ENCODE peak calls at places on chromosomes 2 and 18, in eight cellular contexts. K is fibroblast of lung, V is GM23338, Y is mammary epithelial cell, N is HCT116, F is neural progenitor cell, W is H9, C is mesendoderm. R is an unnamed sample. For H3K79me2, the result is how much of the 10 kb centered on the place peaks cover.

GRCh38 chr2:39033980-39034379 is 86.9 kb downstream of the SOS1 start:
- DNase-seq in K (peak), V (no peak), Y (peak), N (no peak), F (no peak), W (no peak), C (no peak), R (peak)

GRCh38 chr18:67354091-67354490 is 162.4 kb downstream of the DSEL start:
- DNase-seq in K (no peak), V (peak), Y (no peak), N (no peak), F (no peak), W (no peak), C (no peak), R (no peak)

GRCh38 chr2:15365411-15365810 is 195.7 kb downstream of the NBAS start:
- DNase-seq in K (no peak), V (no peak), Y (no peak), N (no peak), F (no peak), W (no peak), C (no peak), R (no peak)

GRCh38 chr18:48360376-48361021 is 48.7 kb downstream of the ZBTB7C start:
- DNase-seq in K (no peak), V (no peak), Y (no peak), N (no peak), F (no peak), W (no peak), C (no peak), R (no peak)

GRCh38 chr2:202056611-202057010 is 16.4 kb upstream of the KIAA2012 start:
- DNase-seq in K (no peak), V (no peak), Y (no peak), N (no peak), F (no peak), W (no peak), C (no peak), R (peak)

GRCh38 chr2:82391386-82391785 is 2067.7 kb downstream of the SUCLG1 start:
- DNase-seq in K (no peak), V (no peak), Y (no peak), N (no peak), F (no peak), W (no peak), C (no peak), R (no peak)

GRCh38 chr18:12359515-12359927 is 17.5 kb downstream of the AFG3L2 start:
- DNase-seq in K (peak), V (no peak), Y (peak), N (no peak), F (no peak), W (no peak), C (no peak), R (no peak)

GRCh38 chr2:198173242-198173641 is 368.8 kb downstream of the PLCL1 start:
- DNase-seq in K (no peak), V (peak), Y (no peak), N (no peak), F (no peak), W (no peak), C (no peak), R (no peak)

GRCh38 chr2:85398426-85399182 is 11.6 kb downstream of the CAPG start:
- DNase-seq in K (no peak), V (no peak), Y (no peak), N (no peak), F (no peak), W (no peak), C (no peak), R (no peak)

GRCh38 chr2:191064590-191064989 is 50.6 kb upstream of the STAT1 start:
- DNase-seq in K (no peak), V (no peak), Y (no peak), N (no peak), F (no peak), W (no peak), C (no peak), R (no peak)

GRCh38 chr18:58887613-58887963 is 22.9 kb downstream of the ZNF532 start:
- DNase-seq in K (peak), V (no peak), Y (peak), N (no peak), F (no peak), W (no peak), C (no peak), R (peak)

GRCh38 chr2:73870084-73870483 is 22.7 kb upstream of the ACTG2 start:
- DNase-seq in K (peak), V (no peak), Y (peak), N (no peak), F (no peak), W (no peak), C (no peak), R (no peak)

GRCh38 chr2:44889118-44889517 is 52.4 kb upstream of the SIX3 start:
- DNase-seq in K (no peak), V (no peak), Y (no peak), N (no peak), F (no peak), W (no peak), C (no peak), R (no peak)

GRCh38 chr2:233297076-233297475 is 10.5 kb upstream of the SAG start:
- DNase-seq in K (no peak), V (no peak), Y (no peak), N (no peak), F (no peak), W (no peak), C (no peak), R (no peak)
- H3K79me2 ChIP-seq in K (under half), V (under half), Y (under half), N (under half), F (under half), W (under half), C (under half), R (under half)

DNA sequence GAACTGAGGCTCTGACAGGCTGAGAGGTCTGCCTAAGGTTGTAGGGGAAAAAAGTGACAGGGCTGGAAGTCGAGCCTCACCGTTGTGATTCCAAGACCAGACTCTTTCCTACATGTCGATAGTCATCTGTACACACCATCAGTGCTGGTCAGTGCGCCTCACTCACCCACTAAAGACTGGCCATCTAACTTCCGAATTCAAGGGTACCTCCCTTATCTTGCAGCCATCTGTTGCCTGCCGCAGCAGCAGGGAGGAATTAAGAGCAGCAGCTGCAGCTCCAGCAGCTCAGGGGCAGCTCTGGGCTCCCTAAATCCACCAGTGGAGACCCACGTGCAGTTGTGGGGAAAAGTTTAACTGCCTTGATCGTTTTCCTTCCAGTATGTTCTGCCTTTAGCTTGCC is 32.6 kb upstream of the GPR39 start:
- DNase-seq in K (no peak), V (no peak), Y (no peak), N (no peak), F (peak), W (no peak), C (no peak), R (no peak)
- H3K4me2 ChIP-seq in K (no peak), V (no peak), Y (no peak), N (no peak), F (no peak), W (no peak), C (no peak), R (no peak)

GRCh38 chr2:234979204-234980167 is 27.7 kb downstream of the SH3BP4 start:
- DNase-seq in K (no peak), V (no peak), Y (no peak), N (no peak), F (no peak), W (no peak), C (peak), R (peak)

GRCh38 chr2:234978466-234979203 is 26.8 kb downstream of the SH3BP4 start:
- DNase-seq in K (peak), V (no peak), Y (peak), N (no peak), F (no peak), W (no peak), C (no peak), R (peak)

GRCh38 chr2:234982096-234982834 is 30.4 kb downstream of the SH3BP4 start:
- DNase-seq in K (no peak), V (no peak), Y (no peak), N (no peak), F (no peak), W (no peak), C (no peak), R (no peak)

GRCh38 chr2:234981197-234982095 is 29.6 kb downstream of the SH3BP4 start:
- DNase-seq in K (peak), V (peak), Y (peak), N (peak), F (peak), W (peak), C (peak), R (peak)

DNA sequence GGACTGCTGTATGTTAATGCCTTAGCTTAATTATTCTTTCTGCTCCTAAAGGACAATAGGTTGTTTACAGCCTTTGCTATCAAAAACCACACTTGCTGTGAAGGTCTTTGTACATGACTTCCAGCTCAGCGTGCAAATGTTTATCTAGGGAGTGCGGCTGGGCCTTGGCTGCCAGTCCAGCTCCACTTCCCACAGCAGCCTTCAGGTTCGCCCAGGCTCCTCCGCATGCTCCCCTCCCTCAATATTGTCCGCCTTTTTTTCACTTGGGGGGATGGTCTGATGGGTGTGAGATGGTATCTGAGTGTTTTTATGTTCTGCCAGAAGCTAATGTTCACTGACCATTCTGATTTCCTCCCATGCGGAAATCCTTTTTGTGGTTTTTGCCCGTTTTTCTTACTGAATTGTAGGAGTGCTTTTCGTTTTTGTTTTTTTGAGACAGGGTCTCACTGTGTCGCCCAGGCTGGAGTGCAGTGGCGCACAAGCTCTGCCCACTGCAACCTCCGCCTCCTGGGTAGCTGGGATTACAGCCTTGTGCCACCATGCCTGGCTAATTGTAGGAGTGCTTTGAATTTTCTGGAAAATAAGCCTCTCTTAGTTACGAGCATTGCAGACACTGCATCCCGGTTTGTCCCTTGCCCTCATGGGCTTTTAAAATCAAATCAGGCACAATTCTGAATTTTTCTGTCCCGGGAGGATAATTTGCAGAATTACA is 28.8 kb downstream of the SH3BP4 start:
- DNase-seq in K (peak), V (no peak), Y (no peak), N (no peak), F (no peak), W (no peak), C (no peak), R (peak)
- H3K79me2 ChIP-seq in K (half or more), V (half or more), Y (half or more), N (half or more), F (half or more), W (under half), C (half or more), R (half or more)

DNA sequence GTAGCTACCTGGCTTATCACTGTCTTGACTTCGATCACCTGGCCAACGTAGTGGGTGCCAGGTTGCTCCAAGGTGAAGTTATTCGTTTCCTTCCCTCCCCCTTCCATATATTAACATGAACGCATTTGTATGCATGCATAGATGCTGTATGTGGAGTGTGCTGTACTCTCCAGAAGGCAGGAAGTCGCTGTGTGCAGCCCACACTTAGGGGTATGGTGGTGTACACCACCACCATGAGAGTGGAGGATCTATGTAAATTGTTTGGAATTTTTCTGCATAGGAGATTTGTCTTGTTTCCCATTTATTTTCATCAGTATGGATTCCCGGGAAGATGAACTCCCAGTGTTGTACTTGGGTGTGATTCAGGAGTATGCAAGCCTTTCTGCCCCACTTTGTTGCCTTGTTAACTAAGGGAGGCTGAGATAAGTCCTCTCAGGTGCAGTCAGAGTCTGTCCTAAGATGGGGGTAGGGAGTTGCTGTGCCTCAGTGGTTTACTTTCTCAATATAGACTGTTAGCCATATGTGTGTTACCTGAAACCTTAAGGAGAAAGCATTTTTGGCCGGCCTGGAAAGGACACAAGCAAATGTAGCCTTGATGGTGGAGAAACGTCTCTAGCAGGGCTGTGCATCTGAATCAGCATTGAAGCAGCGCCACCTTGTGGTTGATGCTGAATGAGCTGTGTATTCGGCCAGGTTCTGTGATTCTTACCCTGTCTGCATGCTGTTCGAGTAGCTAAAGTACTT is 149.8 kb downstream of the TANC1 start:
- DNase-seq in K (peak), V (peak), Y (peak), N (peak), F (peak), W (peak), C (peak), R (peak)
- H3K4me2 ChIP-seq in K (no peak), V (no peak), Y (no peak), N (no peak), F (no peak), W (no peak), C (no peak), R (peak)

GRCh38 chr18:8724452-8724851 is 19.1 kb downstream of the MTCL1 start:
- DNase-seq in K (no peak), V (peak), Y (peak), N (no peak), F (no peak), W (peak), C (no peak), R (no peak)

GRCh38 chr18:8721716-8722115 is 16.4 kb downstream of the MTCL1 start:
- DNase-seq in K (peak), V (peak), Y (peak), N (peak), F (no peak), W (no peak), C (peak), R (peak)

GRCh38 chr18:8720141-8720540 is 14.8 kb downstream of the MTCL1 start:
- DNase-seq in K (no peak), V (no peak), Y (no peak), N (no peak), F (no peak), W (no peak), C (no peak), R (no peak)

GRCh38 chr18:8721094-8721669 is 15.8 kb downstream of the MTCL1 start:
- DNase-seq in K (no peak), V (peak), Y (no peak), N (no peak), F (no peak), W (no peak), C (peak), R (no peak)

DNA sequence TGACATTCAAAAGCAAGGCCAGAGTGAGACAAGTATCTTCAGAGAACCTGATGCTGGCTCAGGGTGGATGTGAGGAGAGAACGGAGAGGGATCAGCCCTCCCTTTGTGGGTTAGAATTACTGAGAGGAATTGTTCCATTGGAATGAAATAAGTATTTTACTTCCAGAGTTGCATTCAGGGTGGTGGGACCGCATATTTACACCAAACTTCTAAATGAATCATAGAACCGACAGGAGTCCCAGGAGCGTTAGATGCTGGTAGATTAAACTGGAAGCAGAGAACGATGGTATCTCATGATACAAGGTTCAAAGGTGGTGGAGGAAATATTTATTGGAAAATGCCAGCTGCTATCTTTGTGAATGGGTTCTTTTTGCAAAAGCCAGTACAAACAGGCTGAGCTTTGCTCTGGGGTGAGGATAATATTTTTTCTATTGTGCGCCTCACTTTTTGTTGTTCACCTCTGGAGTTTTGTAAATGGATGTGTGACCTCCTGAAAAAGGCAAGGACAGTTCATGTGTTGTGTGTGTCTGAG is 17.7 kb downstream of the MTCL1 start:
- DNase-seq in K (no peak), V (no peak), Y (no peak), N (no peak), F (no peak), W (no peak), C (no peak), R (no peak)
- H3K79me2 ChIP-seq in K (under half), V (under half), Y (under half), N (under half), F (half or more), W (under half), C (under half), R (under half)

GRCh38 chr2:231680284-231680991 is 27.9 kb upstream of the PTMA start:
- DNase-seq in K (no peak), V (peak), Y (no peak), N (no peak), F (peak), W (peak), C (peak), R (peak)
- H3K4me2 ChIP-seq in K (peak), V (peak), Y (peak), N (peak), F (peak), W (peak), C (peak), R (peak)

DNA sequence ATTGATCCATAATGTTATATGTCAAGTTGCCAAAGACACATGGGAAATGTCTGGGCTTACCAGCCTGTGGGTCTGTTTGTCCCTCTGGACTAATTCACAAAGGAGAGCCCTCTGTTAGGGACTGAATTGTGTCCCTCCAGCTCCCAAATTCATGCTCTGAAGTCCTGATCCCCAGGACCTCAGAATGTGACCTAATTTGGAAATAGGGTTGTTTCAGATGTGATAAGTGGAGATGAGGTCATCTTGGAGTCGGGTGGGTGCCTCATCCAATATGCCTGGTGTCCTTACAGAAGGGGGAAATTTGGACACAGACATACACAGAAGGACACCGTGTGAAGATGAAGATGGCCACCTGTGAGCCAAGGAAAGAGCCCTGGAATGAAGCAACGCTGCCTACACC is 41.4 kb upstream of the ROCK2 start:
- DNase-seq in K (no peak), V (no peak), Y (no peak), N (no peak), F (no peak), W (no peak), C (peak), R (no peak)
- H3K79me2 ChIP-seq in K (under half), V (under half), Y (under half), N (under half), F (under half), W (under half), C (under half), R (under half)

GRCh38 chr2:159716857-159717256 is 4.6 kb downstream of the MARCHF7 start:
- DNase-seq in K (no peak), V (no peak), Y (no peak), N (no peak), F (no peak), W (no peak), C (no peak), R (no peak)

GRCh38 chr2:159713691-159714585 is 1.6 kb downstream of the MARCHF7 start:
- DNase-seq in K (peak), V (no peak), Y (peak), N (no peak), F (no peak), W (no peak), C (peak), R (peak)

GRCh38 chr2:159714586-159714930 is 2.3 kb downstream of the MARCHF7 start:
- DNase-seq in K (no peak), V (no peak), Y (no peak), N (no peak), F (peak), W (no peak), C (no peak), R (no peak)

GRCh38 chr2:159712929-159713575 is 746 bp downstream of the MARCHF7 start:
- DNase-seq in K (peak), V (peak), Y (peak), N (no peak), F (no peak), W (no peak), C (no peak), R (peak)

DNA sequence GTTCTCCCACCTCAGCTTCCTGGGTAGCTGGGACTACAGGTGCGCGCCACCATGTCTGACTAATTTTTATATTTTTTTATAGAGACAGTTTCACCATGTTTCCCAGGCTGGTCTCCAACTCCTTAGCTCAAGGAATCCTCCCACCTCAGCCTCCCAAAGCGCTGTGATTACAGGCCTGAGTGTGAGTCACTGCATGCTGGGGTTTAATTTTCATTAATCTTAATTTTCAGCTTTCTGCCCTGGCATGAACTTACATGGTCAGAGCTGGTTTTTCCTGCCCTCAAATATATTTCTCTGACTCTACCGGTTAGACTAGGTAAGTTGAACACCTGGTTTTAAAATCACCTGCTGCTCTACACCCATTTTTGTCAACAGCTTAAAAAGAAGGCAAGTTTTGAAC is 3.1 kb downstream of the MARCHF7 start:
- DNase-seq in K (peak), V (no peak), Y (peak), N (no peak), F (no peak), W (no peak), C (no peak), R (peak)
- H3K4me2 ChIP-seq in K (no peak), V (no peak), Y (peak), N (no peak), F (no peak), W (no peak), C (no peak), R (peak)

R was measured in PC-3.